ENCODE peak calls at places on chromosomes 16 and 17, in four cellular contexts. H is body of pancreas, F is GM23248, Y is MM.1S. Z is an unnamed sample.

GRCh38 chr17:49089094-49089493 is 43.5 kb upstream of the B4GALNT2 start:
- DNase-seq in H (no peak), Y (no peak), F (no peak), Z (no peak)

GRCh38 chr17:50556803-50557202 is 3.7 kb upstream of the CACNA1G start:
- DNase-seq in F (no peak), H (no peak), Y (no peak), Z (peak)

GRCh38 chr16:85136213-85136704 is 24.0 kb upstream of the CIBAR2 start:
- DNase-seq in F (no peak), Y (no peak), H (no peak), Z (no peak)

GRCh38 chr17:13650096-13650675 is 48.5 kb upstream of the HS3ST3A1 start:
- DNase-seq in Y (no peak), F (no peak), H (no peak), Z (no peak)

GRCh38 chr16:797120-797420 is 3.5 kb downstream of the GNG13 start:
- DNase-seq in Y (no peak), F (no peak), H (no peak), Z (no peak)

GRCh38 chr17:31273511-31273910 is 23.5 kb downstream of the OMG start:
- DNase-seq in Y (no peak), H (no peak), F (no peak), Z (no peak)

GRCh38 chr16:8924214-8924613 is 39.5 kb downstream of the USP7 start:
- DNase-seq in Y (no peak), F (no peak), H (peak), Z (peak)

GRCh38 chr16:63617047-63617989 is 1504.5 kb downstream of the CDH11 start:
- DNase-seq in F (no peak), Y (no peak), H (peak), Z (peak)

GRCh38 chr17:79204261-79204660 is 129.6 kb downstream of the ENGASE start:
- DNase-seq in Y (no peak), H (no peak), F (no peak), Z (no peak)

GRCh38 chr17:11535231-11535630 is 63.0 kb upstream of the DNAH9 start:
- DNase-seq in F (no peak), Y (no peak), H (no peak), Z (no peak)

GRCh38 chr16:12423151-12423550 is 380.5 kb downstream of the CPPED1 start:
- DNase-seq in Y (no peak), F (no peak), H (no peak), Z (no peak)

GRCh38 chr16:77662241-77662640 is 60.1 kb upstream of the NUDT7 start:
- DNase-seq in H (no peak), F (no peak), Y (no peak), Z (no peak)

GRCh38 chr17:50173335-50173941 is 7.6 kb downstream of the SGCA start:
- DNase-seq in Y (no peak), H (no peak), F (peak), Z (no peak)

GRCh38 chr17:41424111-41424635 is at the start of gene KRT37:
- DNase-seq in F (no peak), Y (no peak), H (no peak), Z (no peak)

GRCh38 chr17:39597372-39598046 is 10.2 kb downstream of the NEUROD2 start:
- DNase-seq in Y (no peak), H (no peak), F (no peak), Z (no peak)

GRCh38 chr17:28394717-28395116 is 11.3 kb downstream of the SLC46A1 start:
- DNase-seq in H (no peak), Y (no peak), F (peak), Z (no peak)

GRCh38 chr17:1592751-1593629 is 30.4 kb upstream of the PITPNA start:
- DNase-seq in H (no peak), F (no peak), Y (peak), Z (no peak)
- H3K4me3 ChIP-seq in H (no peak), F (no peak), Y (peak), Z (no peak)

GRCh38 chr16:68737046-68737729 is at the start of gene CDH1:
- DNase-seq in Y (no peak), H (peak), F (no peak), Z (peak)
- H3K4me3 ChIP-seq in Y (no peak), H (peak), F (no peak), Z (peak)

GRCh38 chr17:74631468-74632195 is 8.1 kb upstream of the CD300E start:
- DNase-seq in F (peak), Y (no peak), H (no peak), Z (peak)
- H3K4me3 ChIP-seq in F (peak), Y (peak), H (no peak), Z (no peak)

GRCh38 chr17:77163001-77163400 is 22.2 kb downstream of the SEC14L1 start:
- DNase-seq in H (peak), F (no peak), Y (peak), Z (no peak)
- H3K4me3 ChIP-seq in H (no peak), F (no peak), Y (peak), Z (no peak)

GRCh38 chr17:44360826-44361225 is 2.8 kb downstream of the FAM171A2 start:
- DNase-seq in F (peak), Y (no peak), H (no peak), Z (peak)

GRCh38 chr17:44362479-44362963 is 1.1 kb downstream of the FAM171A2 start:
- DNase-seq in F (peak), Y (no peak), H (no peak), Z (no peak)

GRCh38 chr17:44361292-44362055 is 2.2 kb downstream of the FAM171A2 start:
- DNase-seq in Y (no peak), F (no peak), H (no peak), Z (no peak)

GRCh38 chr17:44362964-44363612 is 565 bp downstream of the FAM171A2 start:
- DNase-seq in H (no peak), F (peak), Y (no peak), Z (no peak)

GRCh38 chr17:44362056-44362355 is 1.6 kb downstream of the FAM171A2 start:
- DNase-seq in Y (no peak), H (no peak), F (no peak), Z (no peak)
- H3K4me3 ChIP-seq in Y (no peak), H (no peak), F (no peak), Z (no peak)

GRCh38 chr17:60371416-60371815 is 20.5 kb downstream of the USP32 start:
- DNase-seq in H (no peak), Y (no peak), F (no peak), Z (no peak)

GRCh38 chr17:60371818-60372510 is 20.0 kb downstream of the USP32 start:
- DNase-seq in H (no peak), F (no peak), Y (no peak), Z (no peak)

GRCh38 chr17:60372790-60373483 is 19.0 kb downstream of the USP32 start:
- DNase-seq in Y (no peak), F (peak), H (no peak), Z (no peak)

GRCh38 chr17:60364006-60364405 is 27.9 kb downstream of the USP32 start:
- DNase-seq in Y (no peak), F (no peak), H (no peak), Z (no peak)

GRCh38 chr17:60369727-60370126 is 22.2 kb downstream of the USP32 start:
- DNase-seq in F (no peak), Y (no peak), H (no peak), Z (no peak)
- H3K4me3 ChIP-seq in F (no peak), Y (no peak), H (no peak), Z (no peak)

Z was measured in thyroid gland.